ENCODE peak calls at places on chromosomes 12 and 14, in four cellular contexts. B is upper lobe of left lung, Q is astrocyte, H is neural progenitor cell. R is an unnamed sample. For H3K4me1, the result is how much of the 10 kb centered on the place peaks cover.

GRCh38 chr12:58681730-58682129 is 238.6 kb downstream of the LRIG3 start:
- DNase-seq in B (no peak), Q (no peak), H (no peak), R (no peak)

GRCh38 chr12:110266980-110267620 is 13.9 kb upstream of the ATP2A2 start:
- DNase-seq in B (no peak), Q (peak), H (peak), R (peak)

GRCh38 chr14:51547260-51547659 is 104.5 kb upstream of the FRMD6 start:
- DNase-seq in B (no peak), Q (peak), H (no peak), R (peak)

GRCh38 chr14:91331761-91332447 is 85.7 kb downstream of the CCDC88C start:
- DNase-seq in B (no peak), Q (no peak), H (no peak), R (no peak)

GRCh38 chr12:132289356-132290202 is 39.8 kb downstream of the GALNT9 start:
- DNase-seq in B (peak), Q (no peak), H (peak), R (no peak)

GRCh38 chr14:106044949-106045596 is 518.7 kb downstream of the TMEM121 start:
- DNase-seq in B (peak), Q (no peak), H (no peak), R (no peak)

GRCh38 chr14:33401326-33401725 is 462.6 kb downstream of the NPAS3 start:
- DNase-seq in B (no peak), Q (peak), H (peak), R (no peak)

GRCh38 chr12:18421840-18422239 is 160.5 kb downstream of the PIK3C2G start:
- DNase-seq in B (no peak), Q (peak), H (no peak), R (peak)

GRCh38 chr12:4370265-4370664 is 9.2 kb downstream of the FGF23 start:
- DNase-seq in B (peak), Q (no peak), H (no peak), R (no peak)

GRCh38 chr14:67170706-67171105 is 18.5 kb upstream of the GARIN2 start:
- DNase-seq in B (no peak), Q (no peak), H (no peak), R (no peak)

GRCh38 chr12:754871-755562 is 2.6 kb downstream of the WNK1 start:
- DNase-seq in B (no peak), Q (peak), H (peak), R (peak)

GRCh38 chr14:67387195-67387594 is 24.8 kb downstream of the PLEK2 start:
- DNase-seq in B (no peak), Q (no peak), H (no peak), R (peak)

GRCh38 chr14:75125617-75126016 is 1.2 kb downstream of the NEK9 start:
- DNase-seq in B (no peak), Q (peak), H (no peak), R (peak)

GRCh38 chr14:58027904-58028303 is 124.1 kb downstream of the ARMH4 start:
- DNase-seq in B (no peak), Q (no peak), H (no peak), R (no peak)

GRCh38 chr14:92922155-92922735 is 705 bp upstream of the CHGA start:
- DNase-seq in B (no peak), Q (no peak), H (no peak), R (no peak)

GRCh38 chr12:101209319-101210302 is at the start of gene SLC5A8:
- DNase-seq in B (peak), Q (no peak), H (peak), R (no peak)

GRCh38 chr12:8914716-8915526 is 612 bp downstream of the PHC1 start:
- DNase-seq in B (peak), Q (peak), H (peak), R (peak)

GRCh38 chr12:114933428-114934160 is 249.6 kb upstream of the TBX3 start:
- DNase-seq in B (no peak), Q (peak), H (no peak), R (peak)

GRCh38 chr14:64955297-64955696 is 12.8 kb upstream of the GPX2 start:
- DNase-seq in B (no peak), Q (no peak), H (no peak), R (no peak)

GRCh38 chr12:64061868-64062375 is 160.2 kb downstream of the KICS2 start:
- DNase-seq in B (no peak), Q (no peak), H (no peak), R (no peak)

GRCh38 chr14:103072595-103073366 is 11.2 kb upstream of the LBHD2 start:
- DNase-seq in B (peak), Q (no peak), H (no peak), R (no peak)

GRCh38 chr12:102885043-102885932 is 31.8 kb downstream of the PAH start:
- DNase-seq in B (peak), Q (no peak), H (peak), R (no peak)

GRCh38 chr14:88323520-88324199 is 591 bp upstream of the KCNK10 start:
- DNase-seq in B (peak), Q (no peak), H (peak), R (no peak)

GRCh38 chr14:48936352-48936751 is 649.8 kb downstream of the RPS29 start:
- DNase-seq in B (no peak), Q (peak), H (peak), R (peak)

GRCh38 chr14:72599579-72600470 is 294.1 kb downstream of the DPF3 start:
- DNase-seq in B (no peak), Q (no peak), H (peak), R (no peak)

GRCh38 chr14:52044791-52045522 is 23.9 kb downstream of the NID2 start:
- DNase-seq in B (no peak), Q (peak), H (no peak), R (peak)

GRCh38 chr12:76422878-76423438 is 74.7 kb upstream of the BBS10 start:
- DNase-seq in B (no peak), Q (peak), H (no peak), R (peak)
- H3K4me1 ChIP-seq in B (under half), Q (under half), H (under half), R (under half)

GRCh38 chr12:15405601-15406000 is 83.3 kb downstream of the PTPRO start:
- DNase-seq in B (no peak), Q (no peak), H (no peak), R (no peak)
- TF ChIP-seq CTCF in B (no peak), Q (no peak), H (no peak), R (no peak)

GRCh38 chr12:97910559-97910958 is 448.0 kb downstream of the RMST start:
- DNase-seq in B (no peak), Q (no peak), H (no peak), R (no peak)

DNA sequence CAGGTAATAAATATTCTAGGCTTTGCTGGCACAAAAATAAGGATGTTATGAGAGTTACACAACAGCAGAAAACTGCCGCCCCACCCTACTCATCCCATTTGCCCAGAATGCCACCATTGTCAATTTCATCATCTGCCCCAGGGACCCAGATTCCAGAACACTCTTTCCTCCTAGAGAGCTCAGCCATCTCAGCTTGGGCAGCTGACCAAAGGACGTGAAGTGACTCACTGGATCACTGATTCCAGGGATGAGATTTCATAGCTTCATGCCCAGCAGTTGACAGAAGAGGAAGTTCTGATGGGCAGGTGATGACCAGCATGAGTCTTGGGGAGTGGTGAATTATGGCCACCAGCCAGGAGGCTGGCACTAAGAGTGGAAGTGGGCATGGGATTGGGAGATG is 450.3 kb downstream of the RMST start:
- DNase-seq in B (no peak), Q (no peak), H (no peak), R (peak)
- H3K4me1 ChIP-seq in B (under half), Q (under half), H (under half), R (under half)

DNA sequence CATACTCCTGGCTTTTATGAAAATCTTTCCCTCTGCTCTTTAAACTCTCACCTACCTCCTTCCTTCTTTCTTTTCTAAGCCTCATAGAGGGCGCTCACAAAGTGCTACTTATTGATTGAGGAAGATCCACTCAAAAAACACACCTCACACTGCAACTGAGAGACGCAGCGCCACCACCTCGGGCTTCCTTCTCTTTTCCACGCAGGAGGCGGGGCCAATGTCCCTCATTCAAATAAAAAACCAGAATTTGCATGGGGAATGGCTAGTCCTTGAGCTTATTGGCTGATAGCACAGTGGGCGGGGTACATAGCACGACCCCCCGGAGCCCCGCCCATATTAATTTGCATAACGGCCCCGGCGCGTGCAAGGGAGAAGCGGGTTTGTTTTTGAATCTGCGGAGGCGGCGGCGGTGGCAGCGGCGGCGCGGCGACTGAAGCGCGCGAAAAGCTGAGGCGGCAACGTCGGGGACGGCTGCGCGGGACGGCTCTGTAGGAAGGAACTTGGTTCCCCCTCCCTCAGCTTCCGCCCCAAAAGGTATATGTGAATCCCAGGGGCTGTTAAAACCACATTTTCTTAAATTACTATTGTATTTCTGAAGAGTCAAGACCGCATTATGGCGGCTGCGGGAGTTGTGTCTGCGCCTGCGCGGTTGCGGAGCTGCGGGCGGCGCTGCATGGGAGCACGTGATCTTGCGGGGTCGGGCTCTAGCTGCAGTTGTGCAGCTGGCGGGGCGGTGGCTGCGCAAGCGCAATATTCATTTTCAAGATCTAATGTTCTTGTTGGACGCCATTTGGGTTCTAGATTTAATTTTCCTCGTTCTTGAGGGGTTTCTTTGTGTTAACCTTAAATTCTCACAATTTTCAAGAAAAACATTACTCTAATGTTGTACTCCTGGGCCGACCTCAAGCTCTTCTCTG is at the start of gene ATF7IP:
- DNase-seq in B (peak), Q (peak), H (peak), R (peak)
- TF ChIP-seq CTCF in B (peak), Q (peak), H (peak), R (peak)

GRCh38 chr12:6607751-6608591 is 792 bp upstream of the CHD4 start:
- DNase-seq in B (no peak), Q (peak), H (peak), R (peak)

GRCh38 chr12:6608592-6609311 is 1.6 kb upstream of the CHD4 start:
- DNase-seq in B (no peak), Q (no peak), H (no peak), R (no peak)

GRCh38 chr12:6605425-6606330 is 1.5 kb downstream of the CHD4 start:
- DNase-seq in B (no peak), Q (peak), H (peak), R (peak)

GRCh38 chr12:6604254-6605029 is 2.7 kb downstream of the CHD4 start:
- DNase-seq in B (no peak), Q (no peak), H (no peak), R (no peak)

DNA sequence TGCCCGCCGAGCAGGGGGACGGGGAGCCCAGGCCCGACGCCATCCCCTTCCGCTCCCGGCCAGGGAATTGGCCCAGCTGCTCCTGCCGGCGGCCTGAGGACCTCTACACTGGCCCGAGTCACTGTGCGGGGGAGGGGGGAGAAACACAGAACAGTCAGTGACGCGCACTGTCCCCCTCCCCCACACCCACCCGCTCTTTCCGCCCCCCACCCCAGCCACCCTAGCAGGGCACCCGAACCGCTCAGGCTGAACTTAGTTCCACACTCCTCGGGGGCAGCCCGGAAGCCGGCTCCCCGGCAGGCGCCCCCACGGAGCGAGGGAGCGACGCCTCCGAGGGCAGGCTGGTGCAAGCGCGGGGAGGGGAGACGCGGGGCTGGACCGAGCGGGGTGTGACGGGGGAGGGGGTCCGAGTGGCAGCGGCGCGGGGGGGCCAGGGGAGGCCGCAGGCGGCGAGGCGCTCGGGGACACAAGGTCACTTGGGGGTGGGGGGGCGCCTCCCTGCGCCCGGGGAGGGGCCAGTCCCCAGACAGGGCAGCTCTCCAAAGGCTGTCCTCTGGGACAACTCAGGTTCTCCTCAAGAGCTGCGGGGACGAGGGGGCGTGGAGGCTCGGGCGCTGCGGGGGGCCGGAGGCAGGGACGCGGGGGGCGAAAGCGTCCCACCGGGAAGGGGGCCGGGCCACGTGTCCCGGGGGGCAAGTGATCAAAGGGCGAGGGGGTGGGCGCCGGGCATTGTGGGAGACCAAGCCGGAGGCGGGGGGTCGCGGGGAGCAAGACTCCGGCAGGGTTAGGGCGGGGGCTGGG is 648 bp downstream of the CHD4 start:
- DNase-seq in B (peak), Q (no peak), H (peak), R (peak)
- H3K4me1 ChIP-seq in B (under half), Q (under half), H (under half), R (under half)

R was measured in fibroblast of lung.